ENCODE peak calls at places on chromosomes 11 and 22, in seven cellular contexts. X is uterus, G is fibroblast of lung, E is thoracic aorta, O is HFFc6, Y is AG04449, I is progenitor cell of endocrine pancreas. R is an unnamed sample.

GRCh38 chr22:49297871-49298721 is 529.6 kb downstream of the BRD1 start:
- DNase-seq in X (no peak), G (no peak), E (no peak), O (no peak), Y (no peak), I (peak), R (no peak)

GRCh38 chr11:118202599-118203422 is 22.0 kb downstream of the JAML start:
- DNase-seq in X (no peak), G (no peak), E (no peak), O (no peak), Y (no peak), I (no peak), R (no peak)

GRCh38 chr11:95803973-95804372 is 13.7 kb downstream of the CEP57 start:
- DNase-seq in X (no peak), G (no peak), E (no peak), O (no peak), Y (no peak), I (no peak), R (no peak)

GRCh38 chr11:78564889-78565467 is 9.7 kb downstream of the NARS2 start:
- DNase-seq in X (no peak), G (no peak), E (no peak), O (no peak), Y (no peak), I (no peak), R (peak)

GRCh38 chr11:57205046-57205671 is 23.4 kb downstream of the LRRC55 start:
- DNase-seq in X (no peak), G (peak), E (no peak), O (peak), Y (peak), I (no peak), R (peak)

GRCh38 chr11:95531116-95531515 is 258.5 kb downstream of the FAM76B start:
- DNase-seq in X (no peak), G (peak), E (no peak), O (no peak), Y (no peak), I (no peak), R (peak)

GRCh38 chr11:111939836-111940604 is 2.9 kb downstream of the DIXDC1 start:
- DNase-seq in X (no peak), G (peak), E (no peak), O (peak), Y (peak), I (no peak), R (no peak)

GRCh38 chr22:50698546-50698945 is 25.9 kb downstream of the SHANK3 start:
- DNase-seq in X (no peak), G (no peak), E (no peak), O (no peak), Y (no peak), I (no peak), R (no peak)

GRCh38 chr11:30497600-30497999 is 88.6 kb downstream of the MPPED2 start:
- DNase-seq in X (no peak), G (no peak), E (no peak), O (no peak), Y (no peak), I (no peak), R (no peak)

GRCh38 chr11:9577551-9577950 is 4.1 kb downstream of the WEE1 start:
- DNase-seq in X (no peak), G (peak), E (no peak), O (no peak), Y (no peak), I (no peak), R (no peak)

GRCh38 chr11:115269193-115269592 is 235.0 kb downstream of the CADM1 start:
- DNase-seq in X (no peak), G (no peak), E (no peak), O (no peak), Y (no peak), I (no peak), R (no peak)

GRCh38 chr11:77091146-77091940 is 11.3 kb upstream of the OMP start:
- DNase-seq in X (peak), G (peak), E (peak), O (peak), Y (no peak), I (peak), R (no peak)

GRCh38 chr22:22396741-22397291 is 111.7 kb downstream of the ZNF280B start:
- DNase-seq in X (no peak), G (no peak), E (no peak), O (no peak), Y (no peak), I (no peak), R (no peak)

GRCh38 chr11:117703209-117703608 is 93.8 kb downstream of the DSCAML1 start:
- DNase-seq in X (no peak), G (no peak), E (no peak), O (no peak), Y (no peak), I (no peak), R (no peak)

GRCh38 chr11:126489791-126490190 is 134.3 kb downstream of the ST3GAL4 start:
- DNase-seq in X (no peak), G (no peak), E (no peak), O (no peak), Y (no peak), I (no peak), R (no peak)

GRCh38 chr11:123452799-123453198 is 22.7 kb downstream of the GRAMD1B start:
- DNase-seq in X (no peak), G (no peak), E (no peak), O (no peak), Y (no peak), I (no peak), R (no peak)

GRCh38 chr11:67415501-67416304 is at the start of gene CARNS1:
- DNase-seq in X (no peak), G (no peak), E (no peak), O (no peak), Y (no peak), I (no peak), R (no peak)

GRCh38 chr11:65821107-65821506 is 12.7 kb upstream of the SNX32 start:
- DNase-seq in X (no peak), G (no peak), E (no peak), O (no peak), Y (no peak), I (no peak), R (no peak)

GRCh38 chr11:40314327-40314726 is 1145.1 kb downstream of the LRRC4C start:
- DNase-seq in X (no peak), G (peak), E (no peak), O (no peak), Y (no peak), I (no peak), R (no peak)

GRCh38 chr11:75319035-75319877 is 32.2 kb downstream of the ARRB1 start:
- DNase-seq in X (no peak), G (no peak), E (no peak), O (peak), Y (no peak), I (no peak), R (no peak)

GRCh38 chr11:130872961-130873360 is 43.3 kb downstream of the SNX19 start:
- DNase-seq in X (peak), G (peak), E (no peak), O (peak), Y (no peak), I (no peak), R (peak)

GRCh38 chr11:88626216-88626615 is 288.7 kb upstream of the CTSC start:
- DNase-seq in X (no peak), G (peak), E (no peak), O (no peak), Y (no peak), I (no peak), R (no peak)

GRCh38 chr22:43833286-43834240 is 21.5 kb upstream of the EFCAB6 start:
- DNase-seq in X (no peak), G (no peak), E (no peak), O (no peak), Y (no peak), I (no peak), R (no peak)

GRCh38 chr11:13963949-13964770 is 1.6 kb downstream of the SPON1 start:
- DNase-seq in X (peak), G (no peak), E (no peak), O (no peak), Y (no peak), I (peak), R (no peak)
- TF ChIP-seq CTCF in X (no peak), G (no peak), E (no peak), O (no peak), Y (no peak), I (no peak), R (no peak)

DNA sequence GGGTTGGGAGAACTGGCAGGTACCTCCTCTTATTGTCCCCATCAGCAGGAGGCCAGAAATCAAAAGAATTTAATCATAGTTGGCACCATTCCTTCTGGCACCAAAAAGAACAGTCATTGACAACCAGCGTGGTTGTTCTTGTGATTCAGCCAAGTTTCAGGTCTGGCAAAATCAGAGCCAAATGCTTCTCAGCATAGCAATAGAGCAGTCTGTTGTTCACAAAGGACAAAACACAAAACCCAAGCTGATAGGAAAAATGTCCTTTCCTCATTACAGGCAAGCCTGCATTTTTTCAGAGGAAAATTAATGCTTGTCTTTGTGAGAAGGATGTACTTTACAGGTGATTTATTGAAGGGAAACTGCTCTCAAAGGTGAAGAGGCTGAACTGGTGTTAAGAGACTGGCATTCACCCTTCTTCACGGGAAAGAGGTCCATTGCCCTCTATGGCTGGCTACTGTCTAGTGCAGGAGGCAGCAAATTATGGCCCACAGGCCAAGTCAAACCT is 241.8 kb upstream of the ARHGAP42 start:
- DNase-seq in X (no peak), G (no peak), E (no peak), O (no peak), Y (no peak), I (no peak), R (no peak)
- TF ChIP-seq CTCF in X (no peak), G (no peak), E (no peak), O (no peak), Y (no peak), I (peak), R (no peak)

GRCh38 chr11:59668188-59668949 is 468 bp downstream of the PATL1 start:
- DNase-seq in X (peak), G (peak), E (peak), O (peak), Y (no peak), I (peak), R (no peak)
- TF ChIP-seq CTCF in X (no peak), G (peak), E (peak), O (peak), Y (no peak), I (peak), R (no peak)

DNA sequence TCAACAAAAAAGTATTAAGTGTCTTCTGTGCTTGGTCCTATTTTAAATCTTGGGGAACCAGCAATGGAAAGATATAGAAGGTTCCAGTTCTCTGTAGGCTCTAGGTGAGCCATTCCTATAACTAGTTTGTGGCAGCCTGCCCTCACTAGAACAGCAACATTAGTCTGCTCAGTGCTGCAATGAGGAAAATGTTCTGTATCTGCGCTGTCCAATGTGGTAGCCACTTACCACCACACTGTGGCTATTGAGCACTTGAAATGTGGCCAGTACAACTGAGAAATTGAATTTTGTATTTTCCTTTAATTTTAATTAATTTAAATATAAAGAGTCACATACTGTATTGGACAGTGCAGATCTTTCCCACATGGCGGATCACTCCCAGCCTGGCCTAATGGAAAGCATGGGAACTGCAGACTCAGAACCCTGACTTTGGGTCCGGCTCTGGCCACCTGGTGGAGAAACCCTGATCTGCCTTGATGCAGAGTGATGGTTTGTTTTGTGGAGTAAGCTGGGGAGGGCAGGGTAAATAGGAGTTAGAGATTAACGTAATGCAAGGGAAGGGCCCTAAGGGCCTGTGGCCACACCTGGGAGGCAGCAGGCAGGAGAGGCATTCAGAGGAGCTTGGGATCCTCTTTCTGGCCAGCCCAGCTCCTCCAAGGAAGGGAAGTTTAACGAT is 101.0 kb downstream of the ME3 start:
- DNase-seq in X (no peak), G (no peak), E (no peak), O (no peak), Y (no peak), I (peak), R (no peak)
- TF ChIP-seq CTCF in X (no peak), G (peak), E (peak), O (peak), Y (peak), I (peak), R (peak)